ENCODE peak calls at places on chromosomes 4 and X, in six cellular contexts. I is HCT116, G is HepG2, P is K562, B is GM12878, L is H1. J is an unnamed sample.

GRCh38 chrX:45143455-45143854 is 57.2 kb downstream of the DIPK2B start:
- DNase-seq in P (no peak), I (no peak), L (no peak), B (no peak), G (peak), J (no peak)

GRCh38 chrX:19332983-19333382 is 10.7 kb upstream of the PDHA1 start:
- DNase-seq in I (no peak), L (no peak), P (no peak), G (no peak), B (no peak), J (peak)

GRCh38 chr4:121791481-121791880 is 9.6 kb upstream of the EXOSC9 start:
- DNase-seq in L (no peak), I (no peak), B (no peak), P (no peak), G (no peak), J (no peak)

GRCh38 chr4:17702666-17703065 is 78.8 kb downstream of the FAM184B start:
- DNase-seq in P (no peak), G (no peak), L (no peak), B (no peak), I (no peak), J (no peak)

GRCh38 chrX:150889131-150889530 is 9.3 kb downstream of the CD99L2 start:
- DNase-seq in P (no peak), I (no peak), L (no peak), G (no peak), B (no peak), J (no peak)

GRCh38 chr4:112284662-112285411 is 867 bp downstream of the TIFA start:
- DNase-seq in B (no peak), L (no peak), I (no peak), P (peak), G (no peak), J (no peak)

GRCh38 chrX:22063284-22063683 is 31.2 kb downstream of the PHEX start:
- DNase-seq in I (no peak), G (no peak), P (no peak), B (peak), L (no peak), J (no peak)

GRCh38 chr4:76783836-76784235 is 114.1 kb downstream of the SOWAHB start:
- DNase-seq in L (no peak), I (no peak), P (no peak), B (no peak), G (no peak), J (no peak)

GRCh38 chrX:16087081-16087480 is 36.3 kb upstream of the GRPR start:
- DNase-seq in B (no peak), G (no peak), P (no peak), L (no peak), I (no peak), J (no peak)

GRCh38 chr4:175791221-175791620 is 20.8 kb downstream of the GPM6A start:
- DNase-seq in G (no peak), L (no peak), B (no peak), P (no peak), I (no peak), J (no peak)

GRCh38 chr4:97081951-97082350 is 1061.3 kb downstream of the STPG2 start:
- DNase-seq in I (no peak), G (no peak), B (no peak), P (no peak), L (no peak), J (no peak)

GRCh38 chrX:150564838-150565237 is 3.6 kb upstream of the MTM1 start:
- DNase-seq in P (no peak), I (no peak), B (no peak), L (no peak), G (no peak), J (no peak)

GRCh38 chrX:22095306-22095705 is 63.2 kb downstream of the PHEX start:
- DNase-seq in L (no peak), P (no peak), G (no peak), I (no peak), B (no peak), J (no peak)

GRCh38 chrX:1661048-1661921 is 46.4 kb downstream of the ASMT start:
- DNase-seq in G (peak), P (peak), L (peak), I (peak), B (peak), J (peak)

GRCh38 chrX:113935516-113935915 is 648.4 kb upstream of the HTR2C start:
- DNase-seq in B (no peak), I (no peak), G (no peak), P (no peak), L (no peak), J (no peak)

GRCh38 chrX:77962068-77962902 is 7.2 kb downstream of the PGAM4 start:
- DNase-seq in I (no peak), B (no peak), L (no peak), G (no peak), P (no peak), J (no peak)

GRCh38 chr4:150251752-150252190 is 173.5 kb downstream of the DCLK2 start:
- DNase-seq in L (no peak), G (no peak), B (no peak), P (no peak), I (no peak), J (no peak)

GRCh38 chrX:17608898-17609297 is 128.4 kb upstream of the SCML1 start:
- DNase-seq in G (no peak), L (no peak), P (no peak), B (no peak), I (no peak), J (no peak)

GRCh38 chr4:86036729-86037128 is 323.1 kb downstream of the MAPK10 start:
- DNase-seq in B (no peak), P (no peak), L (no peak), G (no peak), I (no peak), J (no peak)

GRCh38 chrX:8845060-8845459 is 43.9 kb upstream of the FAM9A start:
- DNase-seq in I (no peak), B (no peak), P (no peak), G (no peak), L (no peak), J (no peak)

GRCh38 chr4:35673137-35673536 is 571.2 kb downstream of the ARAP2 start:
- DNase-seq in B (no peak), L (no peak), I (no peak), G (no peak), P (no peak), J (no peak)

GRCh38 chr4:5639556-5639955 is 68.8 kb downstream of the EVC2 start:
- DNase-seq in G (no peak), B (no peak), P (no peak), I (no peak), L (no peak), J (no peak)
- TF ChIP-seq ZNF274 in G (no peak), B (no peak), P (no peak), I (no peak), L (no peak), J (no peak)

GRCh38 chr4:188178276-188178675 is 39.0 kb downstream of the TRIML1 start:
- DNase-seq in I (no peak), L (no peak), B (no peak), G (no peak), P (no peak), J (no peak)
- TF ChIP-seq ZNF274 in I (no peak), L (no peak), B (no peak), G (no peak), P (no peak), J (no peak)

GRCh38 chrX:101417981-101418841 is 10.2 kb downstream of the HNRNPH2 start:
- DNase-seq in B (no peak), G (no peak), I (no peak), L (no peak), P (no peak), J (no peak)
- TF ChIP-seq ZNF274 in B (no peak), G (no peak), I (no peak), L (no peak), P (no peak), J (no peak)

DNA sequence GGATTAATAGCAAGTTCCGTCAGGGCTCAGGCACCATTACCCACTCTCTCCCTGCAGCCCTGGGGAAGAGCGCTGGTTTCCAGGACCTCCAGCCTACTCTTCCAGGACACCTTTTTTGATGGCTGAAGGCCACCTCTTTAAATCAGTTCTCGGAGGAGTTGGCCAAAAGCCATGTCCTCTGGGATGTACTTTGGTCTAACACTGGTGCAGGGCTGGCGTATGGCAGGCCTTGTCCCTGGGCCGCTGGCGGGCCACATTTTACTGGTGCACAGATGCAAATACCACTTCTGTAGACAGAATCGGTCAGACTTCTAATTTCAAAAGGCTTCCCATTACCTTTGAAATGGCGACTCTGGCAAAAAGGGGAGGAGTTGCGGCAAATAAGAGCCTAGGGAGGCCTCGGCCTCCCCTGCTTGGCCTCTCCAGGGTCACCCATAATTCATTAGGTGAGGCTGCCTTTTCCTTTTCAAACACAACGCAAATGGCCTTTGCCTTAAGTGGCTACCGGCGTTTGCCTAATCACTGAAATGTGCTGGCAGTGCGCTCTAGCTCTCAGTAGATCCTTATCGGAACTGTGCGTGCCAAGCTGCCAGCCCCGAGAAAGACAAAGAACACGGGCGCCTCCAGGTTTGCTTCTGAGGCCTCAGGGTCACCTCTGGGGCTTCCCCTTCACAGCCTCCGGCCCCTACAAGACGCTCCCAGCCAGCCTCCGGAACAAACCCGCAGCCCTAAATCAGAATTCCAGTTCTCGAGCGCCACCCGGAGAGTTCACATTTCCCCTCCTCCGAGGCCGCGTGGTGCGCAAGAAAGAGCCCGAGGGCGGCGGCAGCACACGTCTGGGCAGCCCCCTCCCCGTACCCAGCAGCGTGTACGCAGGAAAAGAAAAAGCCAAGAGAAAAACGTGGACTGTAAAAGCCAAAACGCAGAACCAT is 76.2 kb upstream of the BCOR start:
- DNase-seq in L (no peak), B (no peak), I (peak), G (peak), P (no peak), J (no peak)
- TF ChIP-seq ZNF274 in L (no peak), B (no peak), I (no peak), G (no peak), P (no peak), J (no peak)

GRCh38 chr4:8000247-8000646 is 60.6 kb upstream of the AFAP1 start:
- DNase-seq in B (no peak), G (no peak), I (no peak), L (no peak), P (no peak), J (no peak)

GRCh38 chr4:8001564-8002355 is 62.1 kb upstream of the AFAP1 start:
- DNase-seq in I (no peak), P (no peak), B (no peak), L (no peak), G (no peak), J (no peak)

GRCh38 chr4:8004066-8004465 is 64.4 kb upstream of the AFAP1 start:
- DNase-seq in I (no peak), G (no peak), L (no peak), B (no peak), P (no peak), J (no peak)

GRCh38 chr4:8000721-8001491 is 61.2 kb upstream of the AFAP1 start:
- DNase-seq in P (no peak), L (no peak), B (no peak), G (no peak), I (no peak), J (no peak)

GRCh38 chr4:8002525-8003309 is 63.1 kb upstream of the AFAP1 start:
- DNase-seq in I (no peak), G (no peak), B (no peak), P (no peak), L (no peak), J (no peak)
- TF ChIP-seq ZNF274 in I (no peak), G (no peak), B (no peak), P (no peak), L (no peak), J (no peak)

GRCh38 chrX:43121637-43122036 is 343.7 kb upstream of the PPP1R2C start:
- DNase-seq in L (no peak), G (no peak), P (no peak), B (no peak), I (no peak), J (no peak)
- TF ChIP-seq ZNF274 in L (no peak), G (no peak), P (no peak), B (no peak), I (no peak), J (no peak)

GRCh38 chr4:127139788-127140286 is 492.9 kb upstream of the INTU start:
- DNase-seq in G (no peak), B (no peak), I (no peak), L (no peak), P (no peak), J (no peak)
- TF ChIP-seq ZNF274 in G (no peak), B (no peak), I (no peak), L (no peak), P (no peak), J (no peak)

J was measured in NT2/D1.